ENCODE peak calls at places on chromosomes 2 and 18, in seven cellular contexts. N is AG20443; I is GM23248; C is effector memory CD4-positive, alpha-beta T cell; T is H9; Q is HuH-7.5; X is effector memory CD8-positive, alpha-beta T cell. F is an unnamed sample.

GRCh38 chr2:216687111-216687510 is 8.2 kb downstream of the IGFBP5 start:
- DNase-seq in Q (no peak), I (no peak), C (no peak), T (no peak), N (no peak), X (no peak), F (no peak)

GRCh38 chr2:128535928-128536327 is 217.3 kb upstream of the HS6ST1 start:
- DNase-seq in T (no peak), I (peak), X (no peak), C (no peak), Q (no peak), N (peak), F (no peak)

GRCh38 chr2:159130302-159130701 is 156.2 kb downstream of the WDSUB1 start:
- DNase-seq in N (no peak), I (no peak), C (no peak), Q (no peak), T (no peak), X (no peak), F (no peak)

GRCh38 chr2:150528861-150529801 is 41.7 kb upstream of the RND3 start:
- DNase-seq in X (no peak), Q (no peak), I (peak), N (peak), T (no peak), C (no peak), F (peak)

GRCh38 chr2:71129114-71129890 is 727 bp downstream of the MCEE start:
- DNase-seq in I (peak), X (no peak), C (no peak), T (no peak), N (no peak), Q (no peak), F (no peak)

GRCh38 chr18:54856105-54856504 is 27.8 kb downstream of the RAB27B start:
- DNase-seq in N (no peak), C (no peak), Q (no peak), I (no peak), T (no peak), X (no peak), F (no peak)

GRCh38 chr2:9170458-9171130 is 36.0 kb upstream of the ASAP2 start:
- DNase-seq in N (no peak), I (no peak), Q (no peak), X (no peak), C (no peak), T (no peak), F (no peak)

GRCh38 chr2:201858781-201859180 is 52.4 kb downstream of the CDK15 start:
- DNase-seq in I (peak), X (no peak), Q (no peak), T (peak), C (no peak), N (peak), F (no peak)

F was measured in A549.